ENCODE peak calls at places on chromosomes 1 and 21, in six cellular contexts. A, H, M, X, T and N are unnamed samples.

GRCh38 chr21:43820466-43820865 is 31.1 kb downstream of the RRP1 start:
- DNase-seq in T (no peak), M (peak), H (no peak), A (no peak), X (no peak), N (no peak)

GRCh38 chr1:65065535-65066378 is 82.2 kb upstream of the AK4 start:
- DNase-seq in A (peak), M (peak), X (peak), T (no peak), H (peak), N (no peak)

GRCh38 chr1:225427249-225428065 is at the start of gene LBR:
- DNase-seq in A (peak), H (peak), T (peak), M (peak), X (peak), N (no peak)

GRCh38 chr1:68173283-68174172 is 58.8 kb downstream of the WLS start:
- DNase-seq in A (no peak), X (no peak), T (no peak), M (no peak), H (no peak), N (no peak)

GRCh38 chr1:9703681-9704080 is 52.1 kb downstream of the PIK3CD start:
- DNase-seq in H (no peak), M (no peak), X (no peak), T (no peak), A (no peak), N (no peak)

GRCh38 chr1:91221017-91221416 is 183.6 kb downstream of the HFM1 start:
- DNase-seq in H (peak), T (no peak), A (no peak), M (no peak), X (no peak), N (no peak)

GRCh38 chr1:114134518-114134917 is 19.2 kb downstream of the SYT6 start:
- DNase-seq in H (no peak), A (no peak), M (no peak), T (no peak), X (no peak), N (no peak)

GRCh38 chr1:38207275-38207674 is 160.7 kb upstream of the POU3F1 start:
- DNase-seq in T (no peak), H (no peak), A (no peak), M (no peak), X (no peak), N (no peak)

GRCh38 chr1:25786887-25787286 is 13.1 kb upstream of the SELENON start:
- DNase-seq in H (no peak), X (no peak), M (no peak), A (no peak), T (no peak), N (no peak)

GRCh38 chr1:32353886-32354570 is 8.3 kb downstream of the FAM229A start:
- DNase-seq in M (no peak), A (peak), X (no peak), T (no peak), H (no peak), N (peak)

GRCh38 chr1:27005648-27006496 is 6.8 kb downstream of the TENT5B start:
- DNase-seq in X (no peak), M (peak), A (no peak), T (no peak), H (peak), N (no peak)

GRCh38 chr1:229751629-229752028 is 125.6 kb downstream of the URB2 start:
- DNase-seq in X (no peak), M (no peak), T (peak), A (no peak), H (no peak), N (no peak)

GRCh38 chr1:233295775-233296322 is 324 bp upstream of the PCNX2 start:
- DNase-seq in A (no peak), M (no peak), X (no peak), T (no peak), H (no peak), N (no peak)

GRCh38 chr1:236144446-236145150 is 2.3 kb downstream of the GPR137B start:
- DNase-seq in A (peak), M (no peak), X (no peak), T (no peak), H (no peak), N (no peak)

GRCh38 chr21:41720250-41720649 is 46.6 kb downstream of the RIPK4 start:
- DNase-seq in X (no peak), H (no peak), M (no peak), T (no peak), A (no peak), N (no peak)

GRCh38 chr1:155195201-155196102 is 12.2 kb downstream of the THBS3 start:
- DNase-seq in X (no peak), T (no peak), A (no peak), H (peak), M (peak), N (no peak)

GRCh38 chr1:17207046-17207445 is 2.1 kb downstream of the PADI1 start:
- DNase-seq in X (peak), A (no peak), M (no peak), T (no peak), H (no peak), N (peak)

GRCh38 chr21:34890724-34891609 is 158.1 kb downstream of the RUNX1 start:
- DNase-seq in M (peak), A (no peak), H (peak), T (no peak), X (peak), N (peak)

GRCh38 chr21:39153373-39153772 is 29.9 kb downstream of the PSMG1 start:
- DNase-seq in X (peak), A (no peak), M (no peak), T (no peak), H (peak), N (peak)

GRCh38 chr1:76862447-76862846 is 4.8 kb upstream of the ST6GALNAC5 start:
- DNase-seq in H (no peak), A (no peak), X (no peak), T (no peak), M (no peak), N (no peak)

GRCh38 chr1:231052777-231053176 is 12.7 kb upstream of the FAM89A start:
- DNase-seq in A (no peak), T (no peak), H (no peak), X (no peak), M (no peak), N (no peak)

GRCh38 chr1:8370928-8371327 is 53.0 kb downstream of the SLC45A1 start:
- DNase-seq in X (peak), M (no peak), A (no peak), H (no peak), T (no peak), N (no peak)

GRCh38 chr1:32101233-32101681 is 6.6 kb upstream of the KPNA6 start:
- DNase-seq in T (no peak), H (no peak), M (no peak), X (no peak), A (no peak), N (no peak)

GRCh38 chr1:203328714-203329122 is 22.2 kb downstream of the FMOD start:
- DNase-seq in A (no peak), X (peak), T (no peak), M (no peak), H (peak), N (no peak)

GRCh38 chr1:151881479-151881878 is 27.8 kb downstream of the THEM4 start:
- DNase-seq in X (no peak), T (no peak), H (peak), A (no peak), M (no peak), N (no peak)

GRCh38 chr1:180027949-180028445 is 73.4 kb downstream of the CEP350 start:
- DNase-seq in H (no peak), X (no peak), M (no peak), T (no peak), A (no peak), N (no peak)

GRCh38 chr1:160637821-160638539 is 8.9 kb downstream of the SLAMF1 start:
- DNase-seq in T (peak), H (peak), X (no peak), M (no peak), A (no peak), N (no peak)

GRCh38 chr1:172352435-172352834 is 68.0 kb upstream of the C1orf105 start:
- DNase-seq in T (no peak), A (no peak), H (no peak), M (no peak), X (no peak), N (no peak)

GRCh38 chr1:43796111-43796581 is 88.8 kb downstream of the ST3GAL3 start:
- DNase-seq in H (no peak), X (no peak), A (no peak), T (no peak), M (no peak), N (peak)
- H3K4me3 ChIP-seq in H (no peak), X (no peak), A (no peak), T (no peak), M (no peak), N (no peak)

GRCh38 chr1:234495231-234495990 is 16.4 kb upstream of the TARBP1 start:
- DNase-seq in H (no peak), M (no peak), A (no peak), X (peak), T (no peak), N (peak)
- H3K4me3 ChIP-seq in H (no peak), M (no peak), A (no peak), X (no peak), T (no peak), N (no peak)

GRCh38 chr1:28815533-28815932 is 3.6 kb downstream of the OPRD1 start:
- DNase-seq in H (peak), A (no peak), M (no peak), T (peak), X (peak), N (peak)
- H3K4me3 ChIP-seq in H (no peak), A (no peak), M (no peak), T (no peak), X (no peak), N (no peak)

GRCh38 chr1:12166834-12167492 is at the start of gene TNFRSF1B:
- DNase-seq in T (peak), M (peak), H (peak), A (peak), X (peak), N (peak)
- H3K4me3 ChIP-seq in T (peak), M (peak), H (peak), A (peak), X (peak), N (peak)